ENCODE peak calls at places on chromosomes 7 and 10, in six cellular contexts. Z is SK-N-SH, N is H1, M is HepG2, A is GM12878, D is HCT116. S is an unnamed sample. For H3K4me1, the result is how much of the 10 kb centered on the place peaks cover.

GRCh38 chr10:121904888-121905287 is 22.9 kb downstream of the ATE1 start:
- DNase-seq in M (peak), D (no peak), Z (no peak), A (no peak), N (no peak), S (no peak)

GRCh38 chr7:118239014-118239413 is 14.5 kb downstream of the ANKRD7 start:
- DNase-seq in D (no peak), A (no peak), M (no peak), N (no peak), Z (no peak), S (no peak)

GRCh38 chr7:70756789-70757188 is 375.2 kb upstream of the GALNT17 start:
- DNase-seq in A (no peak), D (no peak), N (no peak), M (no peak), Z (no peak), S (no peak)

GRCh38 chr7:55326079-55326847 is 38.9 kb upstream of the LANCL2 start:
- DNase-seq in Z (no peak), N (no peak), A (no peak), D (no peak), M (no peak), S (no peak)

GRCh38 chr10:14016011-14016536 is 314.6 kb downstream of the FRMD4A start:
- DNase-seq in N (no peak), M (no peak), A (no peak), D (no peak), Z (no peak), S (no peak)

GRCh38 chr7:129209067-129209926 is 15.5 kb upstream of the AHCYL2 start:
- DNase-seq in M (no peak), Z (no peak), D (no peak), A (no peak), N (no peak), S (no peak)

GRCh38 chr10:59857049-59857448 is 49.3 kb downstream of the CCDC6 start:
- DNase-seq in N (no peak), M (no peak), D (no peak), Z (no peak), A (no peak), S (no peak)

GRCh38 chr7:131170440-131171105 is 157.1 kb upstream of the MKLN1 start:
- DNase-seq in M (no peak), Z (no peak), A (no peak), D (no peak), N (no peak), S (no peak)

GRCh38 chr10:82148764-82149163 is 273.8 kb downstream of the NRG3 start:
- DNase-seq in D (no peak), A (no peak), Z (no peak), M (no peak), N (no peak), S (no peak)

GRCh38 chr7:105932835-105933477 is 30.1 kb upstream of the CDHR3 start:
- DNase-seq in A (no peak), M (no peak), Z (no peak), N (no peak), D (no peak), S (no peak)

GRCh38 chr7:26127411-26127810 is 24.6 kb upstream of the NFE2L3 start:
- DNase-seq in Z (no peak), D (no peak), A (peak), M (no peak), N (no peak), S (no peak)

GRCh38 chr10:48506147-48506917 is 98.5 kb downstream of the ARHGAP22 start:
- DNase-seq in A (no peak), D (peak), Z (peak), M (peak), N (no peak), S (no peak)

GRCh38 chr10:44306147-44306710 is 78.7 kb downstream of the CXCL12 start:
- DNase-seq in D (no peak), Z (no peak), A (no peak), N (no peak), M (no peak), S (no peak)

GRCh38 chr7:381211-382117 is 91.5 kb downstream of the FOXL3 start:
- DNase-seq in A (no peak), D (no peak), Z (no peak), M (no peak), N (no peak), S (no peak)

GRCh38 chr10:43231523-43232078 is 35.3 kb downstream of the RASGEF1A start:
- DNase-seq in Z (no peak), N (no peak), A (no peak), D (no peak), M (no peak), S (no peak)

GRCh38 chr7:103936558-103936957 is 52.9 kb downstream of the RELN start:
- DNase-seq in Z (no peak), M (no peak), A (no peak), N (no peak), D (no peak), S (no peak)

GRCh38 chr10:69375307-69376151 is 41.2 kb downstream of the TACR2 start:
- DNase-seq in N (peak), D (no peak), A (no peak), Z (no peak), M (no peak), S (no peak)

GRCh38 chr10:96309631-96310358 is 5.6 kb downstream of the DNTT start:
- DNase-seq in N (peak), A (no peak), Z (no peak), D (no peak), M (no peak), S (no peak)

GRCh38 chr10:69336952-69337311 is 58.6 kb downstream of the HK1 start:
- DNase-seq in A (no peak), M (no peak), D (no peak), Z (no peak), N (no peak), S (no peak)

GRCh38 chr10:114687459-114687858 is 29.4 kb upstream of the ABLIM1 start:
- DNase-seq in M (no peak), A (no peak), Z (peak), N (no peak), D (no peak), S (no peak)

GRCh38 chr7:21253740-21254687 is 173.9 kb upstream of the SP4 start:
- DNase-seq in A (no peak), Z (peak), D (peak), M (peak), N (peak), S (peak)

GRCh38 chr10:93280699-93281366 is 201.3 kb downstream of the MYOF start:
- DNase-seq in D (no peak), Z (no peak), A (no peak), N (peak), M (no peak), S (no peak)

GRCh38 chr7:27180431-27181175 is 4.4 kb downstream of the HOXA11 start:
- DNase-seq in M (no peak), A (no peak), D (no peak), N (no peak), Z (no peak), S (no peak)

GRCh38 chr7:121609208-121609607 is 213.1 kb upstream of the FAM3C start:
- DNase-seq in Z (no peak), A (no peak), M (no peak), D (no peak), N (no peak), S (no peak)

GRCh38 chr10:11440250-11441150 is 170.9 kb downstream of the USP6NL start:
- DNase-seq in M (no peak), D (no peak), Z (no peak), N (no peak), A (peak), S (no peak)

GRCh38 chr10:21171936-21172773 is 275.0 kb upstream of the NEBL start:
- DNase-seq in A (no peak), Z (no peak), D (no peak), M (no peak), N (no peak), S (no peak)

GRCh38 chr10:63267414-63268138 is 134.4 kb downstream of the NRBF2 start:
- DNase-seq in M (peak), A (no peak), N (no peak), Z (no peak), D (peak), S (peak)

GRCh38 chr7:112421666-112422486 is 28.4 kb upstream of the IFRD1 start:
- DNase-seq in Z (no peak), D (no peak), N (no peak), M (peak), A (no peak), S (no peak)

GRCh38 chr7:112422842-112423496 is 27.3 kb upstream of the IFRD1 start:
- DNase-seq in N (peak), Z (no peak), A (no peak), D (peak), M (peak), S (no peak)

GRCh38 chr7:112419543-112420130 is 30.6 kb upstream of the IFRD1 start:
- DNase-seq in M (no peak), N (no peak), D (no peak), Z (no peak), A (no peak), S (no peak)

GRCh38 chr7:112423987-112424386 is 26.3 kb upstream of the IFRD1 start:
- DNase-seq in M (no peak), N (no peak), Z (no peak), A (no peak), D (no peak), S (no peak)

GRCh38 chr7:112420236-112420945 is 29.9 kb upstream of the IFRD1 start:
- DNase-seq in N (no peak), D (no peak), M (peak), A (no peak), Z (no peak), S (no peak)
- TF ChIP-seq SIN3A in N (no peak), D (no peak), M (no peak), A (no peak), Z (no peak), S (no peak)

GRCh38 chr10:132606536-132607316 is 69.1 kb downstream of the INPP5A start:
- DNase-seq in M (peak), D (no peak), N (no peak), Z (peak), A (no peak), S (no peak)

GRCh38 chr10:132606031-132606491 is 68.5 kb downstream of the INPP5A start:
- DNase-seq in D (no peak), A (no peak), N (no peak), Z (no peak), M (no peak), S (no peak)

GRCh38 chr10:132605390-132605789 is 67.8 kb downstream of the INPP5A start:
- DNase-seq in A (no peak), D (no peak), N (no peak), Z (no peak), M (no peak), S (no peak)

GRCh38 chr10:132603851-132604533 is 66.4 kb downstream of the INPP5A start:
- DNase-seq in Z (no peak), A (no peak), M (no peak), N (no peak), D (no peak), S (no peak)

DNA sequence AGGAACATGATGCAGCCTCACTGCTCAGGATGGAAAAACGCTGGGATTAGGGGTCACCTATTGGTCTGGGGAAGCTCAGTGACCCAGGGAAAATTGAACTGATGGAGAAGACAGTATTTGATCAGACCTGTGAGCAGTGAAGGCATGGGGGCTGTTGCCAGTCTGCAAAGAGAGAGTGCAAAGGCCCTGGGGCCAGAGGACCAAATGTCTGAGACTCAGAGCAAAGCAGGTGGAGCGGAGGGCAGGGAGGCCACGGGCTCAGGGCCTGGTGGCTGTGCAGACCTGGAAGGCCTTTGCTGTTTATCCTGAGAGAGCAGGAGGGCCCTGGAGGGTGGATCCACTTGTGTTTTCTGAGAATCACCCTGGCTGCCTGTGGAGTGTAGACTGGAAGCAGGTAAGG is 67.1 kb downstream of the INPP5A start:
- DNase-seq in A (no peak), Z (no peak), N (no peak), D (no peak), M (no peak), S (no peak)
- H3K4me1 ChIP-seq in A (under half), Z (under half), N (under half), D (under half), M (under half), S (under half)

GRCh38 chr10:97411411-97411810 is 10.3 kb upstream of the RRP12 start:
- DNase-seq in A (no peak), M (peak), Z (no peak), N (no peak), D (no peak), S (no peak)

GRCh38 chr10:97416565-97416964 is 9.4 kb upstream of the PGAM1 start:
- DNase-seq in Z (no peak), A (no peak), N (no peak), D (no peak), M (no peak), S (no peak)

GRCh38 chr10:97407952-97408248 is 6.8 kb upstream of the RRP12 start:
- DNase-seq in D (no peak), N (no peak), A (no peak), Z (no peak), M (no peak), S (no peak)

GRCh38 chr10:97408496-97408992 is 7.4 kb upstream of the RRP12 start:
- DNase-seq in N (no peak), Z (no peak), M (peak), D (no peak), A (no peak), S (no peak)

DNA sequence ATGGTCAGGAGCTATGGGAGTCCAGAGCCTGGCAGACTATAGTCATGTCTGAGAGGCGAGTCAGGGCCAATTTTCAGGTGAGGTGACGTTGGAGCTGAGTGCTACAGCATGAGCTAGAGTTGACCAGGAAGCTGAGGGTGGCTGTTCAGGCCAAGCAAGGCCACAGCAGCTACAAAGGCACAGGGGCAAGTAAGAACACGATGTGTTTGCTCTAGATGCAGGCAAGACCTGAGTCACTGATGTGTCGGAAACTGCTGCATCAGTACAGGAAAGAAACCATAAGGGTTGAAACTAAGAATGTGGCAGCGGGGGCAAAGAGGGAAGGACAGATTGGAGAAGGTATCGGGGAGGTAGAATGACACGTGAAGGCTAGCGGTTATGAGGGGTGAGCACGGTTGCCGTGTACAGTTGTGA is 11.8 kb upstream of the RRP12 start:
- DNase-seq in D (peak), N (no peak), M (peak), Z (no peak), A (no peak), S (no peak)
- TF ChIP-seq SIN3A in D (no peak), N (no peak), M (no peak), Z (no peak), A (no peak), S (no peak)

GRCh38 chr7:90740364-90740763 is 144.2 kb downstream of the CDK14 start:
- DNase-seq in Z (no peak), N (no peak), D (no peak), M (no peak), A (no peak), S (no peak)
- H3K4me1 ChIP-seq in Z (under half), N (under half), D (under half), M (under half), A (under half), S (under half)

DNA sequence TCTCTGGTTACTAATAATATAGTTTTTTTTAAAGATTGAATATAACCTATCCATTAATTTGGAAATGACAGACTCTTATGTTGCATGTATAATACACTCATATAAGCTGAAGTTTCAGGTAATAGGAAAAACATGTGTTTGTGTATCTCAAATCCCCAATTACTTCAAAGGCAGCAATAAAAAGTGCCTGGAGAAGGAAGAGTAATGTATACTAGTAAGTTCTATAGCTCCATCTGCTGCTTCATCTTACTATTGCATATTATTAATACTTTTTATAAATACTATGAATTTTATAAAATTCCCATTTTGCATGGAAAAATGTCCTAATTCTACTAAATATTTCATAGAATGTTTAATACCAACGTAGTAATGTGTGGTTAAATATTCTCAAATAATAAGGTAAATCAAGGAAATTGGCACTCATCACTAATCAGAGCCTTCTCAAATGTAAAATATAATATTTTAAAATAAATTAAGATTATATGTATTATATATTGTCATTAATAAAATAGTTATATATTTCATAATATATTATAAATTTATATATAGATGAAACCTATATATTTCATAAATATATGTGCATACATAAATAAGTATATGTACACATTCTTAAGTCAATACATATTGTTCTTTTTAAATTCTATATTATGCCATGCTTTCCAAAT is 311.9 kb downstream of the HGF start:
- DNase-seq in M (no peak), D (peak), Z (no peak), N (no peak), A (no peak), S (no peak)
- TF ChIP-seq SIN3A in M (no peak), D (no peak), Z (no peak), N (no peak), A (no peak), S (no peak)

DNA sequence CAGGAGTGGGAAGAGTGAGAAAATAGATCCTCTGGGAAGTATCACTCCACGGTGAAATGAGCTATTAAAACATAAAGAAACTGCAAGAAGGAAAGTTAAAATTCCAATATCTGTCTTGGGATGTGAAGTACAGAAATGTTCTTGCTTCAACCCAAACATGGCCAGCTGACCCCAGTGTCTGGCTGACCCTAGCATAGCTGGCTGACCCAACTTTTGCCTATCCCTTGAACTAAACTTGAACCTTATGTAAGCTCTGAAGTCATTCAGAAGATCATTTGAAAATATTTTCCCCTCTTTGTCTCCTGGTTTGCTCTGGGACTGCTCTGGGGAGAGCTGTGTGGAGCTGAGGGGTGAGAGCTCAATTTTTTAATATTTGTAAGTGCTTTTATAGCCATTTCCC is 59.5 kb downstream of the FZD1 start:
- DNase-seq in N (no peak), M (no peak), A (no peak), Z (no peak), D (no peak), S (no peak)
- H3K4me1 ChIP-seq in N (under half), M (under half), A (under half), Z (under half), D (under half), S (under half)

GRCh38 chr7:142917447-142917846 is 16.1 kb downstream of the TRPV5 start:
- DNase-seq in M (no peak), N (no peak), D (no peak), A (no peak), Z (no peak), S (no peak)

GRCh38 chr7:142914121-142914520 is 19.4 kb downstream of the TRPV5 start:
- DNase-seq in M (no peak), Z (no peak), N (no peak), A (no peak), D (no peak), S (no peak)

GRCh38 chr7:142918901-142919300 is 14.6 kb downstream of the TRPV5 start:
- DNase-seq in A (no peak), M (no peak), Z (no peak), D (no peak), N (no peak), S (no peak)

GRCh38 chr7:142915315-142915714 is 18.2 kb downstream of the TRPV5 start:
- DNase-seq in A (no peak), D (no peak), Z (no peak), M (no peak), N (no peak), S (no peak)

GRCh38 chr7:142916508-142916907 is 17.0 kb downstream of the TRPV5 start:
- DNase-seq in N (no peak), Z (no peak), M (no peak), A (no peak), D (no peak), S (no peak)
- TF ChIP-seq SIN3A in N (no peak), Z (no peak), M (no peak), A (no peak), D (no peak), S (no peak)

GRCh38 chr10:113064039-113064438 is 114.0 kb downstream of the TCF7L2 start:
- DNase-seq in N (no peak), M (no peak), A (no peak), D (no peak), Z (no peak), S (no peak)
- H3K4me1 ChIP-seq in N (under half), M (half or more), A (under half), D (half or more), Z (under half), S (half or more)

DNA sequence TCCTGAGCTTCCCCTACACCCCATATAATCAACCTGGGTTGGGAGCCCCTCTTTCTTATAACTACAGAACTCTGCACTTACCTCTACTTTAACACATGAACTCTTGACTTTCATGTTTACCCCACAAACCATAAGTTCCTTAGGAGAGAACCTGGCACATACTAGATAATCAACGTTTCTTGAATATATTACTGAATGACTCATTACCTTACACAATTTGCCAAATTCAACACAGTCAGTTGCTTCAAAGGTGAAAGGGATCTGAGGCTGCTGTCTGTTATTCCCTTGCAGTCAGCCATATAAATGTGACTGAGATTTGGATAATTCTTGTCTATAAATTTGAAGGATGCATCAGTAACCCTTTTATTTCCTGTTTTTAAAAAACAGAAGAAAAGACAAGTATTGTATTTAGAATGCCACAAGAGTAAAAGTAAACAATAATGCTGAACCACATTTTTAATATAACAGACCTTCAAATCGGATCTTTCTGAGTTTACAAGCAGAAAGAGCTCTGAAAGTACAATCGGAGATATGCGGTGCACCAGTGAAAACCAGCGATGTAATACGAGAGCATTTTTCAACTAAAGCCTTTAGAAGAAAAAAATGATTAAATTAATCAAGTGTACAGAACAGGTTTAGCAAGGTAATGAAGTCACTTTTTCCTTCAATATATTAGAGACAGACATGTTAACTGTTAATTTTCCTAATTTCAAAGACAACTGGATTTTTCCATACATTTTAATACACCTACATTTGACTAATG is 29.5 kb upstream of the LRRC17 start:
- DNase-seq in A (no peak), M (no peak), Z (no peak), N (no peak), D (no peak), S (no peak)
- TF ChIP-seq SIN3A in A (no peak), M (no peak), Z (no peak), N (no peak), D (no peak), S (no peak)

S was measured in Panc1.